ENCODE peak calls at places on chromosomes 4 and X, in eight cellular contexts. E is HFFc6; R is activated naive CD4-positive, alpha-beta T cell; H is activated CD4-positive, alpha-beta T cell treated with anti-CD3 and anti-CD28 coated beads for 4 hours; T is EL; F is hepatocyte; S is GM10248; M is kidney glomerular epithelial cell. D is an unnamed sample.

GRCh38 chr4:13980317-13980716 is 352.8 kb upstream of the BOD1L1 start:
- DNase-seq in E (peak), R (no peak), H (no peak), T (peak), F (peak), S (no peak), M (peak), D (no peak)

GRCh38 chr4:120056249-120056648 is 10.4 kb downstream of the MAD2L1 start:
- DNase-seq in E (peak), R (no peak), H (no peak), T (no peak), F (peak), S (no peak), M (peak), D (no peak)

GRCh38 chr4:89704651-89705395 is 132.1 kb downstream of the SNCA start:
- DNase-seq in E (no peak), R (no peak), H (no peak), T (no peak), F (no peak), S (no peak), M (no peak), D (no peak)

GRCh38 chrX:45709381-45709780 is 508.7 kb upstream of the DIPK2B start:
- DNase-seq in E (peak), R (no peak), H (no peak), T (peak), F (no peak), S (no peak), M (no peak), D (no peak)

GRCh38 chr4:101791189-101791572 is 651 bp downstream of the BANK1 start:
- DNase-seq in E (no peak), R (no peak), H (no peak), T (peak), F (no peak), S (peak), M (no peak), D (no peak)

GRCh38 chr4:39335566-39335965 is 30.6 kb downstream of the RFC1 start:
- DNase-seq in E (no peak), R (no peak), H (no peak), T (no peak), F (no peak), S (no peak), M (no peak), D (no peak)

GRCh38 chrX:67714004-67714403 is 170.2 kb downstream of the AR start:
- DNase-seq in E (no peak), R (no peak), H (no peak), T (no peak), F (no peak), S (no peak), M (no peak), D (no peak)

GRCh38 chr4:71855944-71856343 is 72.1 kb upstream of the GC start:
- DNase-seq in E (no peak), R (no peak), H (no peak), T (no peak), F (no peak), S (no peak), M (no peak), D (no peak)

GRCh38 chr4:25913056-25913850 is 767 bp upstream of the SMIM20 start:
- DNase-seq in E (no peak), R (peak), H (peak), T (no peak), F (no peak), S (peak), M (no peak), D (no peak)

GRCh38 chr4:70505152-70505748 is 13.1 kb upstream of the AMTN start:
- DNase-seq in E (peak), R (peak), H (peak), T (peak), F (peak), S (peak), M (peak), D (peak)

GRCh38 chrX:153824348-153824747 is 6.0 kb downstream of the PDZD4 start:
- DNase-seq in E (no peak), R (no peak), H (no peak), T (no peak), F (no peak), S (no peak), M (no peak), D (no peak)

GRCh38 chr4:128228778-128229457 is 58.7 kb downstream of the PGRMC2 start:
- DNase-seq in E (no peak), R (no peak), H (no peak), T (peak), F (no peak), S (no peak), M (peak), D (no peak)

GRCh38 chr4:169993531-169993930 is 32.7 kb downstream of the MFAP3L start:
- DNase-seq in E (no peak), R (no peak), H (no peak), T (no peak), F (no peak), S (no peak), M (no peak), D (no peak)

GRCh38 chrX:69501433-69501832 is 2.7 kb upstream of the NALF2 start:
- DNase-seq in E (no peak), R (no peak), H (no peak), T (no peak), F (no peak), S (no peak), M (no peak), D (no peak)

GRCh38 chr4:82561745-82562552 is at the start of gene TMEM150C:
- DNase-seq in E (no peak), R (no peak), H (no peak), T (peak), F (peak), S (no peak), M (no peak), D (no peak)